ENCODE peak calls at places on chromosomes 2 and 18, in six cellular contexts. K is A549, Y is HepG2, I is K562, P is endothelial cell of umbilical vein, T is GM12878. D is an unnamed sample.

GRCh38 chr2:189179607-189179979 is at the start of gene COL5A2:
- DNase-seq in K (peak), Y (no peak), I (no peak), P (peak), T (no peak), D (no peak)

GRCh38 chr18:10490401-10491289 is 35.2 kb upstream of the NAPG start:
- DNase-seq in K (peak), Y (peak), I (peak), P (no peak), T (peak), D (peak)

GRCh38 chr2:16406497-16406896 is 259.1 kb downstream of the CYRIA start:
- DNase-seq in K (no peak), Y (no peak), I (no peak), P (no peak), T (no peak), D (no peak)

GRCh38 chr2:149597050-149598013 is 9.8 kb upstream of the MMADHC start:
- DNase-seq in K (peak), Y (peak), I (peak), P (peak), T (peak), D (peak)

GRCh38 chr2:58484201-58484600 is 243.1 kb upstream of the FANCL start:
- DNase-seq in K (no peak), Y (no peak), I (no peak), P (no peak), T (no peak), D (no peak)

GRCh38 chr2:117850015-117850414 is 35.5 kb downstream of the DDX18 start:
- DNase-seq in K (no peak), Y (no peak), I (no peak), P (no peak), T (no peak), D (no peak)

GRCh38 chr2:149924549-149925213 is 337.1 kb upstream of the MMADHC start:
- DNase-seq in K (no peak), Y (no peak), I (no peak), P (no peak), T (no peak), D (no peak)

GRCh38 chr2:85785871-85786270 is 32.1 kb downstream of the ATOH8 start:
- DNase-seq in K (no peak), Y (no peak), I (no peak), P (no peak), T (no peak), D (no peak)

GRCh38 chr18:23992119-23992940 is 22.2 kb upstream of the TTC39C start:
- DNase-seq in K (no peak), Y (no peak), I (no peak), P (no peak), T (no peak), D (no peak)

GRCh38 chr2:62313433-62314227 is 117.7 kb downstream of the B3GNT2 start:
- DNase-seq in K (no peak), Y (no peak), I (peak), P (no peak), T (peak), D (peak)

GRCh38 chr2:15316370-15316814 is 244.7 kb downstream of the NBAS start:
- DNase-seq in K (no peak), Y (no peak), I (no peak), P (no peak), T (no peak), D (no peak)

GRCh38 chr2:100401268-100401667 is 16.2 kb downstream of the CHST10 start:
- DNase-seq in K (no peak), Y (no peak), I (no peak), P (no peak), T (no peak), D (no peak)

GRCh38 chr2:160289803-160290202 is 89.7 kb upstream of the ITGB6 start:
- DNase-seq in K (no peak), Y (no peak), I (no peak), P (no peak), T (no peak), D (no peak)

GRCh38 chr2:197705143-197705911 is at the start of gene MARS2:
- DNase-seq in K (peak), Y (peak), I (peak), P (peak), T (peak), D (peak)
- TF ChIP-seq POLR2A in K (peak), Y (peak), I (peak), P (peak), T (peak), D (peak)

DNA sequence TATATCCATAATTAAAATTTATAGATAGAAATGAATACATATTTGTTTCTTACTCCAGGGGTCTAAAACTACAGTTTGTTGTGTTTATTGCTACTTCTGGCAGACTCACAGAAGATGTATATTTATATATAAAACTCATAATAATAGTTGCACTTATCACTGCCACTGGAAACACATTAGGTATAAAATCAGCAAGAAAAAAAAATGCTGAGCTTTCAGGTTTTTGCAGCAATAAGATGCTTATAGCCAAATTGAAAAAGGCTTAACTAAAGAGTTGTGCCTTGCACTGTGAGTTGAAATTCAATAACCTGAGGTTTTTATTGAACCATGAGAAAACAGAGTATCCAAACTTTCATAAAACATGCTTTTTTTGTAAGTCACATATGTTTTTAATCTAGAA is 623.9 kb upstream of the CRIM1 start:
- DNase-seq in K (no peak), Y (no peak), I (no peak), P (no peak), T (no peak), D (no peak)
- TF ChIP-seq MYC in K (no peak), Y (no peak), I (no peak), P (no peak), T (no peak), D (no peak)

GRCh38 chr2:67856866-67857265 is 205.9 kb downstream of the C1D start:
- DNase-seq in K (no peak), Y (no peak), I (no peak), P (no peak), T (no peak), D (no peak)

GRCh38 chr2:67857836-67858235 is 205.0 kb downstream of the C1D start:
- DNase-seq in K (no peak), Y (no peak), I (no peak), P (no peak), T (no peak), D (no peak)

GRCh38 chr2:67851946-67852345 is 210.9 kb downstream of the C1D start:
- DNase-seq in K (no peak), Y (no peak), I (no peak), P (no peak), T (no peak), D (no peak)

GRCh38 chr2:67854103-67854502 is 208.7 kb downstream of the C1D start:
- DNase-seq in K (no peak), Y (no peak), I (no peak), P (no peak), T (no peak), D (no peak)

GRCh38 chr2:67854798-67855197 is 208.0 kb downstream of the C1D start:
- DNase-seq in K (no peak), Y (no peak), I (peak), P (no peak), T (no peak), D (no peak)
- TF ChIP-seq CTCF in K (no peak), Y (peak), I (peak), P (no peak), T (no peak), D (peak)

GRCh38 chr2:61065706-61066688 is at the start of gene SANBR:
- DNase-seq in K (peak), Y (peak), I (peak), P (peak), T (peak), D (peak)
- TF ChIP-seq POLR2A in K (peak), Y (peak), I (peak), P (peak), T (peak), D (peak)

GRCh38 chr18:60740313-60740712 is 367.7 kb upstream of the MC4R start:
- DNase-seq in K (no peak), Y (no peak), I (no peak), P (no peak), T (no peak), D (no peak)

DNA sequence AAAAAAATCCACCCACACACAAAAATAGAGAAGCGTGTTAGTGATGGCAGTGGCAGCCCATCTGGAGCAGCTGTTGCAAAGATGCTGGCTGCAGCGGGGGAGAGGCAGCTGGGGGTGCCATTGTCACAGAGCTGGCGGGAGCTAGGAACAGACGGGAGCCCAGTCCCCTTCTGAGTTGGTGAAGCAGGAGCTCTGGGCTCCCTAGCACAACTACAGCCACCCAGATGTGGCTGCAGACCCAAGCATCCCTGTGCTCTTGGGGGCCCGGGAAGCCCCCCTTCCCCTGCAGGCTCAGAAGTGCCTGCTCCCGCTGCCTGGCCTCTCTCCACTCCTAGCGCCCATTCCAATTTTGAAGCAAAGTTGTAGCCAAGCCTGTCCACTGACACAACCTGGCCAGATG is 366.6 kb upstream of the MC4R start:
- DNase-seq in K (no peak), Y (no peak), I (no peak), P (no peak), T (no peak), D (no peak)
- TF ChIP-seq MYC in K (no peak), Y (no peak), I (no peak), P (no peak), T (no peak), D (no peak)

DNA sequence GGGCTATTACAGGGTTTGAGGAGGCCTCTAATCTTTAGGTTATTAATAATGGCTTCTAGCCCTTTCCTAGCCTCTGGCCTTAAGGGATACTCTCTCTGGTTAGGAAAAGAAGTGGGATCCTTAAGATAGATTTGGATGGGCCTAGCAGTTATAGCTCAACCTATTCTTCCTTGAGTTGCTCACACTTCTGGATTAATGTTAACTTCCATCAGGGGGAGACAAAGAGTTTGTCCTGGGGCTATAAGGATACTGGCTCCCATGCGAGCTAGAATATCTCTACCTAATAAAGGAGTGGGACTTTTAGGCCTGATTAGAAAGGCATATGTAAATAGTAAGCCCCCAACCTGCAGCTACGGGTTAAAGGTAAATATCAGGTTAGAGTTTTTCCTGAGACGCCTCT is 14.3 kb upstream of the PTH2R start:
- DNase-seq in K (no peak), Y (peak), I (no peak), P (no peak), T (no peak), D (no peak)
- TF ChIP-seq CTCF in K (no peak), Y (peak), I (peak), P (no peak), T (no peak), D (no peak)

GRCh38 chr2:200525882-200526651 is at the start of gene SGO2:
- DNase-seq in K (peak), Y (peak), I (peak), P (peak), T (peak), D (peak)
- TF ChIP-seq POLR2A in K (peak), Y (peak), I (peak), P (peak), T (peak), D (peak)

GRCh38 chr2:221262651-221263050 is 309.5 kb downstream of the EPHA4 start:
- DNase-seq in K (no peak), Y (no peak), I (no peak), P (no peak), T (no peak), D (no peak)

GRCh38 chr2:221272729-221273128 is 299.4 kb downstream of the EPHA4 start:
- DNase-seq in K (no peak), Y (no peak), I (no peak), P (no peak), T (no peak), D (no peak)

GRCh38 chr2:221264318-221264717 is 307.8 kb downstream of the EPHA4 start:
- DNase-seq in K (peak), Y (no peak), I (no peak), P (no peak), T (no peak), D (no peak)

GRCh38 chr2:221263572-221263971 is 308.5 kb downstream of the EPHA4 start:
- DNase-seq in K (no peak), Y (no peak), I (no peak), P (no peak), T (no peak), D (no peak)

DNA sequence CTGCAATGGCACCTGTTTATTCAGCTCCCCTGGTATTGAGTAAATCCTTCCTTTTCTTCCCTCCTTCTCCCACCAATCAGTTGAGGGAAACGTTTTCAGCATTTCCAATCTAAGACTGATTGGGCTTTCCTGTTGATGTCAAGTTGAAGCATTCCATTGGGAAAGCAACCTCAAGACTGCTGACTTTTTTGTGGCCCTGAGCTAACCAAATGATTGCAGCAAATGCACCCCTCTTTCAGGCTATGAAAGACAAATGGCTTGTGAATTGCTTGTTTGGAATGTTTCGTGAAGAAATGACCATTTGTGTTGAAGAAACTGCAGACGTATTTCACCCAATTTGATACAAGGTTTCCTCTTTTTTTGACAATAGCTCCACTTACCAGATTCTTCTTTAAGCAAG is 303.5 kb downstream of the EPHA4 start:
- DNase-seq in K (no peak), Y (no peak), I (no peak), P (no peak), T (no peak), D (no peak)
- TF ChIP-seq MYC in K (no peak), Y (no peak), I (no peak), P (no peak), T (no peak), D (no peak)

DNA sequence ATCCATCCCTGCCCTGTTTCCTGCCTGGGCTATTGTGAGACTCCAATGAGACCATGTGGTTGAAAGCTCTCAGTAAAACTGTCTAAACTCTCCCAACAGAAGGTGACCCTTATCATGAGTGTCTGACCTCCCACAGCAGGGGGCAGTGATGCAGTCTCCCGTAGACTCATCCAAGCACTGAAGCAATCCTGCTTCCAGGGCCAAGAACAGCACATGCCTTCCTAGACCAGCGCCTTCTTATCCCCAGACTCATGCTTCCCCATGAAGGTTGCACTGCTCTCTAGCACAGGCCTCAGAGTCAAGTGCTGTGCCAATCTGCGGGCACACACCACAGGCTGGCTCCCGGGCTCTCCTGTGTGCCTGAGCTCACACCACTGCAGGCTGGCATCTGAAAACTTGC is 112.3 kb downstream of the TNS1 start:
- DNase-seq in K (peak), Y (peak), I (peak), P (peak), T (no peak), D (peak)
- TF ChIP-seq CTCF in K (peak), Y (peak), I (no peak), P (no peak), T (no peak), D (no peak)

DNA sequence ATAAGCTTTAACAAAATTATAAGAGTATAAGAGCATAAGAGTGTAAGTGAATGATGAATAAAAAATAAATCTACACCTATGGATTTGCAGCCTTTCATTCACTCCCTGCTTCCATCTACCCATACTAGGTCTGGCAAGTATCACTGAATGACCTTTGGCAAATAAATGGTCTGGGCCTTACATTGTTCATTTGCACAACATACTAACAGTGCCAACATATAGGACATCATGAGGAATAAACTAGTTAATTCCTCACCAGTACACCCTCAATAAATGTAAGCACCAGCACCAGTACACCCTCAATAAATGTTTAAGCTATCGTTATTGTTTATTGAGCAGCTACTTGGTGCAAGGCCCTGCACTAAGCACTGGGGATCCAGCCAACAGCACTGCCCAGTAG is 26.9 kb downstream of the STAT1 start:
- DNase-seq in K (no peak), Y (no peak), I (no peak), P (no peak), T (no peak), D (no peak)
- TF ChIP-seq POLR2A in K (no peak), Y (no peak), I (no peak), P (no peak), T (no peak), D (no peak)